ENCODE peak calls at places on chromosome 21, in four cellular contexts. N is IMR-90, Q is uterus, U is A549. Z is an unnamed sample.

GRCh38 chr21:32991299-32991850 is 34.4 kb upstream of the OLIG2 start:
- DNase-seq in N (no peak), Q (no peak), U (no peak), Z (no peak)

GRCh38 chr21:27371688-27372331 is 404.9 kb upstream of the ADAMTS5 start:
- DNase-seq in N (peak; percentile 71), Q (no peak), U (no peak), Z (peak; percentile 50)

GRCh38 chr21:33691945-33692594 is 49.8 kb downstream of the ITSN1 start:
- DNase-seq in N (peak; percentile 15), Q (no peak), U (no peak), Z (no peak)

GRCh38 chr21:34280389-34280795 is 83.4 kb upstream of the KCNE2 start:
- DNase-seq in N (no peak), Q (peak; percentile 54), U (no peak), Z (peak; percentile 64)

GRCh38 chr21:33032434-33033047 is 6.8 kb downstream of the OLIG2 start:
- DNase-seq in N (no peak), Q (no peak), U (no peak), Z (no peak)

GRCh38 chr21:19507682-19508260 is 1104.2 kb upstream of the TMPRSS15 start:
- DNase-seq in N (no peak), Q (no peak), U (peak; percentile 0), Z (no peak)

GRCh38 chr21:44709426-44710293 is 1.7 kb downstream of the TSPEAR start:
- DNase-seq in N (peak; percentile 0), Q (no peak), U (no peak), Z (peak; percentile 7)

GRCh38 chr21:43929217-43929971 is 64.4 kb downstream of the AGPAT3 start:
- DNase-seq in N (no peak), Q (no peak), U (no peak), Z (no peak)

GRCh38 chr21:30839304-30839703 is 9.7 kb upstream of the KRTAP7-1 start:
- DNase-seq in N (no peak), Q (no peak), U (peak; percentile 29), Z (peak; percentile 28)

GRCh38 chr21:32727478-32727727 is 410 bp downstream of the SYNJ1 start:
- DNase-seq in N (no peak), Q (no peak), U (no peak), Z (no peak)

GRCh38 chr21:27001526-27001925 is 34.6 kb upstream of the ADAMTS5 start:
- DNase-seq in N (no peak), Q (no peak), U (no peak), Z (no peak)

GRCh38 chr21:44831227-44831626 is 13.4 kb upstream of the SUMO3 start:
- DNase-seq in N (no peak), Q (no peak), U (no peak), Z (no peak)

GRCh38 chr21:43968410-43969114 is 43.5 kb upstream of the TRAPPC10 start:
- DNase-seq in N (no peak), Q (no peak), U (no peak), Z (no peak)

GRCh38 chr21:29691616-29692491 is 247.9 kb downstream of the GRIK1 start:
- DNase-seq in N (no peak), Q (no peak), U (no peak), Z (no peak)

GRCh38 chr21:32333953-32334673 is 35.5 kb downstream of the MRAP start:
- DNase-seq in N (no peak), Q (no peak), U (no peak), Z (no peak)

GRCh38 chr21:29133796-29134195 is 3.4 kb downstream of the MAP3K7CL start:
- DNase-seq in N (no peak), Q (no peak), U (no peak), Z (no peak)

GRCh38 chr21:44898851-44899767 is 21.6 kb downstream of the ITGB2 start:
- DNase-seq in N (no peak), Q (no peak), U (no peak), Z (no peak)

GRCh38 chr21:35377505-35378090 is 328.5 kb upstream of the RUNX1 start:
- DNase-seq in N (no peak), Q (no peak), U (no peak), Z (no peak)

GRCh38 chr21:37557261-37557950 is 190.8 kb downstream of the DYRK1A start:
- DNase-seq in N (no peak), Q (no peak), U (no peak), Z (no peak)

GRCh38 chr21:33395866-33396265 is 7.3 kb upstream of the IFNGR2 start:
- DNase-seq in N (peak; percentile 59), Q (no peak), U (no peak), Z (peak; percentile 52)

DNA sequence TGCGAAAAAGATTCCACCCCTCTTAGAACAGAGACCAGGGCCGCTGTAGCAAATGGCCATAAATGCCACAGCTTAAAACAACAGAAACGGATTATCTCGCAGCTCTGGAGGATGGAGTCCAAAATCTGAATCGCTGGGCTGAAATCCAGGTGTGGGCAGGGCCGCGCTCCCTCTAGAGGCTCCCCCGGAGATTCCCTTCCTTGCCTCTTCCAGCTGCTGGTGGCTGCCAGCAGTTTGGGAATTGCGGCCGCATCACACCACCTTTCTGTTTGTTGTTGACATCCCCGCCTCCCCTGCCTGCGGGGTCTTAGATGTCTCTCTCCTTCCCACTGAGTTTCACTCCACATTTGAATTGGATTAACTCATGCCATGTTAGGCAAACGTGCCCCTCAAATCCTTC is 15.6 kb downstream of the PDE9A start:
- DNase-seq in N (no peak), Q (peak; percentile 54), U (no peak), Z (peak; percentile 18)
- TF ChIP-seq CTCF in N (no peak), Q (no peak), U (no peak), Z (peak; percentile 29)

DNA sequence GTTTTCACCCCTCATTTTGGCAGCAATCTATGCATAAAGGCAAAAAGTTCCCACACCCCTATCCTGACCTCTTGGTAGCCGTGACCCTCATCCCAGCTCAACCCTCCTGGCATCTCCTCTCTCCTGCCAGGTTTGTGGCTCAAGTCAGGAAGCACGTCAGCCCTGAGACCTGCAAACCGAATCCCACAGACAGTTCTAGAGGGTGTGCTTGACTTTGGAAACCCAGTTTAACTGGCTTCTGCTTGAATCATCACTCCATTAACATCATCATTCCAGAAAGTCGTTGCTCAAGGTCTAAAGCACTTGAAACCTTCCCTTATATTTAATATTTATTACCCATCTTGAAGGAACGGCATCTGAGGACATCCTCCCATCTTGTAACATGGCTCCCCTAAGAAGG is 133.4 kb upstream of the ERG start:
- DNase-seq in N (no peak), Q (no peak), U (no peak), Z (no peak)
- H3K4me3 ChIP-seq in N (no peak overlapping the region), Q (no peak overlapping the region), U (no peak overlapping the region), Z (no peak overlapping the region)

DNA sequence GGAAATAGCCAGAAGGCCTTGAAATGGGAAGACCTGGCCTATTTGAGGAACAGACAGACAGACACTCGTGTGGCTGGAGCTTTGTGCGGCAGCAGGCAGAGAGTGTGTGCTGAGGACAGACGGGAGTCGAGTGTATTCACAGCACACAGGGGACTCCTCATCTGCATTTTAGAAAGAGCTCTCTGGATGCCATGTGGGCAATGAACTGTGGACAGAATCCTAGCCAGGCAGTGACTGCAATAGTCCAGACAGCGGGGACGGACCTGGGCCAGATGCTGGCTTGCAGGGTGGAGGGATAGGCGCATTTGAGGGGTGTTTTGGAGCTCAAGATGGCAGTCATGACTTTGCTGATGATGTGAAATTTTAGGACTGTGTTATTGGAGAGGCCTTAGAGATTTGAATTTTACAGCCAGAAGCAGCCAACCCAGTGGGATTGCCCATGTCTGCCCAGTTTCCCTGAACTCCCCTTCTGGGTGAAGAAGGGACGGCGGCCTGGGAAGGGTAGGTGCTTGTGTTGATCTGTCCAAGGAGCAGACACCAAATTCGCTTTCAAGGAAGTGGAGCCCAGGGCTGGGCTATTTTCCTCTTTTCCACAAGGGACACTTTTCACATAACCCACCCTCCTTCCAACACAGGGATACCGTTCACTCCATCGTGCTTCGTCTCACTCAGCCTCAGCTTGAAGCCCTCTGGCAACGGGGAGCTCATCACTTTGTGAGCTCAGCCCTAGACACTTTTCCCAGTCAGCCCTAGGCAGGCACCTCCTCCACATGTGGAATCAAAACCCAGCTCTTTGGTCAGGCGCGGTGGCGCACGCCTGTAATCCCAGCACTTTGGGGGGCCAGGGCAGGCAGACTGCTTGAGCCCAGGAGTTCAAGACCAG is 43.8 kb downstream of the CHAF1B start:
- DNase-seq in N (no peak), Q (no peak), U (no peak), Z (peak; percentile 39)
- TF ChIP-seq CTCF in N (no peak), Q (no peak), U (no peak), Z (no peak)

GRCh38 chr21:40839551-40839950 is 7.4 kb downstream of the DSCAM start:
- DNase-seq in N (no peak), Q (no peak), U (no peak), Z (no peak)

GRCh38 chr21:40844935-40845334 is 2.0 kb downstream of the DSCAM start:
- DNase-seq in N (no peak), Q (no peak), U (no peak), Z (no peak)

GRCh38 chr21:40842197-40842552 is 4.8 kb downstream of the DSCAM start:
- DNase-seq in N (no peak), Q (no peak), U (no peak), Z (no peak)

GRCh38 chr21:40840441-40840840 is 6.5 kb downstream of the DSCAM start:
- DNase-seq in N (no peak), Q (no peak), U (no peak), Z (no peak)

DNA sequence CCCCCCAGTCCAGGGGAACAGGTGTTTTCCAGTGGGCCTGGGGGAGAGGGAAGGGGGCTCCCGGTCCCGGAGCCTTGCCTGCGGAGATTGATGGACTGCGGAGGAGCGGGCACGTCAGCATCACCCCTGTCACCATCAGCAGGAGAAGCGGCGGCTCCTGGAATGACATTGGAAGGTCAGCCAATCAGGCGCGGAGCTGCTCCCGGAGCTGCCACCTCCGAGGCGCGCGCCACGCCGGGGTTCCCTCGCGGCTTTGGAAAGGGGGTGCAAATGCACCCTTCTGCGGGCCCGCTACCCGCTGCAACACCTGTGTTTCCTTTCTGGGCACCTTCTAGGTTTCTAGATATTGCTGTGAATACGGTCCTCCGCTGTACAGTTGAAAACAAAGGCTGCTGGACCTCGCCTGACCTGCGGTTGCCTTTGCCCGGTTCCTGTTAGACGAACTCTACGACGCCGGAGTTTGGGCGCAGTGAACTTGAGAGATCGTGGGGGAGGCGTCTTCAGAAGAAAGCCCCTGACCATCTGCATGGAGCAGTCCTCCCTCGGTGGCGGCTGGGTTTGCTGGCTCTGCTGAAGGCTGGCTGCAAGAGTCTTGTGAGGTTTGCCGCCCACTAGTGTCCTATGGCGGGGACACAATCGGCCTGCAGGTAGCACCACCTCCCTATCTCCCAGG is 5.3 kb downstream of the DSCAM start:
- DNase-seq in N (no peak), Q (no peak), U (peak; percentile 42), Z (no peak)
- H3K4me3 ChIP-seq in N (no peak overlapping the region), Q (no peak overlapping the region), U (peak overlapping the region; percentile 28), Z (no peak overlapping the region)

GRCh38 chr21:45966995-45967394 is 14.6 kb upstream of the COL6A1 start:
- DNase-seq in N (no peak), Q (peak; percentile 14), U (no peak), Z (no peak)
- TF ChIP-seq CTCF in N (no peak), Q (no peak), U (no peak), Z (no peak)

DNA sequence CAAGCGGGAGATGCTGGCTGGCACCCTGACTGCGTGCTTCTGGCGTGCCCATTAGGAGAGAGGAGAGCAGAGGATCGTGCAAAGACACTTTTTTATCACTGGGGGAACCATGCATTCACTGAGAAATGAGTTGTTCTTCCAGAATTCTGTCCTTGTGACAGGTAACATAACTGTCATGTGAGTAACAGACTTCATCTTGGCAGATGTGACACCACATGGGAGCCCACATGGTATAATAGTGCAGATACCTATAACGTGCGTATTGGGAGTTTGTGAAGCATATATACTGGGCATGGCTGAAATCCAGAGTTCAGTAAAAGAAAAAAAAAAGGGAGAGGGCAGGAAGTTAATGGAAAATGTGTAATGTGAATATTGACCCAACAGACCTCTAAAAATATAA is 159.6 kb upstream of the BACE2 start:
- DNase-seq in N (no peak), Q (no peak), U (no peak), Z (no peak)
- H3K4me3 ChIP-seq in N (no peak overlapping the region), Q (no peak overlapping the region), U (no peak overlapping the region), Z (no peak overlapping the region)

Z was measured in cardiac fibroblast.